ENCODE peak calls at places on chromosome 16, in four cellular contexts. O is K562, T is HepG2, G is GM12878. N is an unnamed sample. For H3K79me2, the result is how much of the 10 kb centered on the place peaks cover.

GRCh38 chr16:66961065-66961744 is at the start of gene CES3:
- DNase-seq in O (peak), T (peak), G (no peak), N (peak)

GRCh38 chr16:11672206-11673090 is 4.2 kb downstream of the SNN start:
- DNase-seq in O (no peak), T (no peak), G (peak), N (no peak)

GRCh38 chr16:11327277-11328171 is 17.7 kb upstream of the RMI2 start:
- DNase-seq in G (peak), O (no peak), T (no peak), N (peak)

GRCh38 chr16:66490774-66491715 is 58.9 kb downstream of the TK2 start:
- DNase-seq in O (peak), G (no peak), T (no peak), N (no peak)

GRCh38 chr16:9791566-9791965 is 390.7 kb downstream of the GRIN2A start:
- DNase-seq in G (no peak), O (no peak), T (no peak), N (no peak)

GRCh38 chr16:81123092-81123852 is 27.1 kb upstream of the GCSH start:
- DNase-seq in G (no peak), T (peak), O (peak), N (no peak)

GRCh38 chr16:64679976-64680375 is 441.9 kb downstream of the CDH11 start:
- DNase-seq in O (no peak), T (no peak), G (no peak), N (no peak)

GRCh38 chr16:67150058-67150832 is 553 bp downstream of the B3GNT9 start:
- DNase-seq in T (no peak), G (no peak), O (no peak), N (peak)

GRCh38 chr16:9682320-9682719 is 499.9 kb downstream of the GRIN2A start:
- DNase-seq in O (no peak), G (no peak), T (no peak), N (no peak)

GRCh38 chr16:78929798-78930197 is 670.7 kb downstream of the MAF start:
- DNase-seq in T (no peak), G (no peak), O (peak), N (no peak)

GRCh38 chr16:31202402-31203385 is at the start of gene PYCARD:
- DNase-seq in T (no peak), G (no peak), O (peak), N (peak)

GRCh38 chr16:90077240-90077756 is at the start of gene PRDM7:
- DNase-seq in G (peak), T (peak), O (peak), N (peak)

GRCh38 chr16:90078594-90078895 is 1.4 kb upstream of the PRDM7 start:
- DNase-seq in O (no peak), T (no peak), G (no peak), N (no peak)

GRCh38 chr16:90077757-90078593 is 844 bp upstream of the PRDM7 start:
- DNase-seq in G (no peak), T (no peak), O (peak), N (peak)

DNA sequence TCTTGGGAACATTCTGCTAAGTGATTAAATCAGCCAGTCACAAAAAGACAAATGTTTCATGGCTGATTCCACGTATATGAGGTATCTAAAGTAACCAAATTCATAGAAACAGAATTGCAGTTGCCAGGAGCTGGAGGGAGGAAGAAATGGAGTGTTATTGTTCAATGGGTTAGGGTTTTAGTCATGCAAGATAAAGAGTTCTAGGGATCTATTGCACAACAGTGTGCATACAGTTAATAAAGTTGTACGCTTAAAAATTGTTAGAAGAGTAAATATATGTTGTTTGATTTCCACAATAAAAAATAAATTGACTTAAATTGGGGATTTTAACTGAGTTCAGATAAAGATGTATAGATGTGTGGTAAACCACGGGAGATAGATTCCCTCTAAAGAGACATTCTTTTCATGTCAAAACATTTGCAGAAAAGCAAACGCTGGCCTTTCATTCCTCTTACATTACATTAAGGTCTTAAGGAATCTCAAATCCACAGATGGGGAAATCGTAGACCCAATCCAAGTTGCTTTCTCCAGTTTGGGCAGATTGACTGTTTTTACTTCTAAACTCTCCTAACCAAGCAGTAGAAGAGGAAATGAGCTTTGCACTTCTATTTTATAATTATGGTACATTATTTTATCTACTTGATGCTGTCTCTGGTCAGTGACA is 4.6 kb downstream of the PRDM7 start:
- DNase-seq in G (no peak), T (no peak), O (no peak), N (no peak)
- TF ChIP-seq JUNB in G (no peak), T (no peak), O (no peak), N (no peak)

DNA sequence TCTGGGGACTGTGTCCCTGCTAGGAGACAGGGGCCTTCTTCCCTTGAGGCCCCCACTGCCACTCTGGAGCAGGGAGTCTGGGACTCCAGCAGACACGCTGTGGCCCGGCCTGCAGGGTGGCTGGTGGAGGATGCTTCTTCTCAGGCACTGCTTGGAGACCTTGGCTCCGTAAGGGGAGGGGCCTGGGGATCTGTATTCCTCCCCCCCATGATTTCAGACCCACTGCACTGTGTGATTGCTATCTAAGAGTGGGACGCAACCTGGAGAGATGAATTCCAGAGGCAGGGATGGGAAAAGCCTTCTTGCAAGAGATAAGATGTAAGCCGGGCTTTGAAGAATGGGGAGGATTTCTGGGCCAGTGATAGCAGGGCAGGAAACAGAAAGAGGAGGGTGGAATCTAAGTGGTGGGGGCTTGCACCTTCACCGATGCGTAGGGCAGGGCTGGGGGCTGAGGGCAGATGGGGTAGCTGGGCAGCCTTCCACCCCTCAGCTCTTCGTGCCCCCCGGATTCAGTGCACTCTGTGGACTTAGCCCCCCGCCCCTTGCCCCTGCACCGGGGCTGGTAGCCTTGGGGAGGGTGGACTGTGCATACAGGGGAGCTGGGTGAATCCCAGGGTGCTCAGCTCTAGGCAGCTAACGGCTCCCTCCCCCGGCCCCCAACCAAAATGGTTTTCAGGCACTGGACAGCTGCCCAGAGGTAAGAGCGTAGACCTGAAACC is 5.2 kb upstream of the GSE1 start:
- DNase-seq in T (no peak), O (peak), G (no peak), N (no peak)
- H3K79me2 ChIP-seq in T (under half), O (half or more), G (under half), N (under half)

DNA sequence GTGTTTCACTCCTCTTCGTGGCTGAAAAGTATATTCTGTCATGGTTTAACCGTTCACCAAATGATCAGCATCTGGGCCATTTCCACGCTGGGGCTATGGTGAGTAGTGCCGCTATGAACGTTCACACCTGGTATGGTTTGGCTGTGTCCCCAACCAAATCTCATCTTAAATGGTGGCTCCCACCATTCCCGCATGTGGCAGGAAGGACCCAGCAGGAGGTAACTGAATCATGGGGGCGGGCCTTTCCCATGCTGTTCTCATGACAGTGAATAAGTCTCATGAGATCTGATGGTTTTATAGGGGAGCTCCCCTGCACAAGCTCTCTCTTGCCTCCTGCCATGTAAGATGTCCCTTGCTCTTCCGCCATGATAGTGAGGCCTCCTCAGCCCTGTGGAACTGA is 45.7 kb upstream of the ZNF469 start:
- DNase-seq in O (no peak), G (no peak), T (no peak), N (no peak)
- TF ChIP-seq JUNB in O (no peak), G (no peak), T (no peak), N (no peak)

GRCh38 chr16:3793161-3793576 is 75.8 kb upstream of the TRAP1 start:
- DNase-seq in G (no peak), O (peak), T (no peak), N (peak)
- H3K79me2 ChIP-seq in G (under half), O (under half), T (under half), N (half or more)

GRCh38 chr16:70342016-70342415 is 4.7 kb upstream of the DDX19A start:
- DNase-seq in O (peak), T (no peak), G (no peak), N (peak)
- TF ChIP-seq JUNB in O (no peak), T (no peak), G (no peak), N (no peak)

GRCh38 chr16:21646091-21646490 is 6.3 kb downstream of the IGSF6 start:
- DNase-seq in O (no peak), G (no peak), T (no peak), N (no peak)
- H3K79me2 ChIP-seq in O (under half), G (under half), T (under half), N (under half)

DNA sequence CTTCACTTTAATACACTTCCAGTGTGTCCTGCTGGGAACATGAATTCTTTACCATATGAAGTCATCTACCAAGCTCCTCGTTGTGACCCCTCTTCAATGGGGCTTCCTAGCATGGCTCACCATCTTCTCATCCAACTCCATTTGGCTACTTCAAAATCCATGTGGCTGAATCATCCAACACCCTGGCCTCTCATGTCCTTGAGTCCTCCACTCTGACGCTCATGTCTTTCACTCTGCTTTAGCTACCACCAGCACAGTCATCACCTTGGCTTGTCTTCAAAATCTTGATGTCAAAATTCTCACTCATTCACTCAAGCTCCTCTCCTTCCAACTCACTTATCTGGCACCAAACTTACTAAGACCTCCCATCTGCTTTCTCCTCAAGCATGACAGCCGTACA is 35.8 kb downstream of the AMFR start:
- DNase-seq in G (no peak), T (no peak), O (no peak), N (no peak)
- TF ChIP-seq JUNB in G (no peak), T (no peak), O (no peak), N (no peak)

GRCh38 chr16:89655062-89655643 is 2.4 kb downstream of the CHMP1A start:
- DNase-seq in G (no peak), O (no peak), T (no peak), N (no peak)

GRCh38 chr16:89657442-89658220 is at the start of the genes CHMP1A and SPATA33:
- DNase-seq in O (peak), T (peak), G (peak), N (peak)

GRCh38 chr16:89658221-89658879 is 714 bp downstream of the SPATA33 start:
- DNase-seq in O (peak), T (no peak), G (no peak), N (no peak)

GRCh38 chr16:89653656-89654295 is 3.7 kb downstream of the CHMP1A start:
- DNase-seq in O (no peak), T (no peak), G (no peak), N (no peak)

DNA sequence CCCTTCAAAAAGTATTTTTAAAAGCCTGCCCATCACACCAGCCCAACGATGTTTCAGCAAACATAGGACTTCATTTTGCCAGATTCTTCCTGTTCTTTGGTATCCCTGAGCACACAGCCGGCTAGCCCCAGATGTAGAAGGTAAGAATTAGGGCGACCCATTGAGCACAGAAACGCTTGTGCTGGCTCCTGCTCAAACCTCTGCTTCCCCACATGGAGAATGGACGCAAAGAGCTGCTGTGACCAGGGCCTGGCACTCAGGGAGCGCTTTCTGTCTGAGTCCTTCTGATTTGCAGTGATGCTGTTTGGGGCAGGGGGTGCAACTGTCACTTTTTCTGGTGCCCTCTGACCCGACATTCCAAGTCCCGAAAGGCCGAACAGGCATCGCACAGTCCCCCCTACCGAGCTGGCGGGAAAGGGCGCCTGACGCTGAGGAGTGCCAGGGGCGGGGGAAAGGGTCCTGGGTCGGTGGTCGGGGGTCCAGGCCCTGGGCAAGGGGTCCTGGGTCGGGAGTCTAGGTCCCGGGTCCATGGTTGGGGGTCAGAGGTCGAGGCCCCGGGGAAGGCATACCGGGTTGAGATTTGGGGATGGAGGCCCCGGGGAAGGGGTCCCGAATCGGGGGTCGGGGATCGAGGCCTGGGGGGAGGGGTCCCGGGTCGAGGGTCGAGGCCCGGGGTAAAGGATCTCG is 930 bp downstream of the CHMP1A start:
- DNase-seq in O (no peak), G (no peak), T (no peak), N (no peak)
- H3K79me2 ChIP-seq in O (half or more), G (under half), T (under half), N (under half)

GRCh38 chr16:74862743-74863244 is 88.2 kb upstream of the FA2H start:
- DNase-seq in T (peak), G (peak), O (peak), N (peak)
- TF ChIP-seq JUNB in T (no peak), G (no peak), O (no peak), N (no peak)

GRCh38 chr16:24731722-24732419 is 2.4 kb downstream of the TNRC6A start:
- DNase-seq in G (no peak), T (peak), O (no peak), N (no peak)

GRCh38 chr16:24729243-24729966 is at the start of gene TNRC6A:
- DNase-seq in G (peak), T (peak), O (peak), N (peak)

GRCh38 chr16:24729967-24730815 is 740 bp downstream of the TNRC6A start:
- DNase-seq in G (no peak), O (peak), T (no peak), N (peak)

GRCh38 chr16:24728891-24729242 is 584 bp upstream of the TNRC6A start:
- DNase-seq in O (no peak), G (no peak), T (no peak), N (no peak)

GRCh38 chr16:24730914-24731313 is 1.5 kb downstream of the TNRC6A start:
- DNase-seq in O (no peak), G (no peak), T (no peak), N (no peak)
- H3K79me2 ChIP-seq in O (half or more), G (half or more), T (half or more), N (half or more)

N was measured in GM23338.